ENCODE peak calls at places on chromosomes 16 and 17, in six cellular contexts. One of them, this sample, is unnamed. For H3K27me3, the result is how much of the 10 kb centered on the place peaks cover.

GRCh38 chr16:4976611-4977145 is 18.5 kb downstream of the SEC14L5 start:
- DNase-seq in dorsolateral prefrontal cortex: no peak
- DNase-seq in endothelial cell of umbilical vein: no peak
- DNase-seq in bronchial epithelial cell: no peak
- DNase-seq in body of pancreas: peak
- DNase-seq in H9: no peak
- DNase-seq in this sample: no peak

GRCh38 chr17:40528692-40529417 is 27.4 kb upstream of the TNS4 start:
- DNase-seq in bronchial epithelial cell: no peak
- DNase-seq in H9: no peak
- DNase-seq in endothelial cell of umbilical vein: no peak
- DNase-seq in body of pancreas: no peak
- DNase-seq in dorsolateral prefrontal cortex: no peak
- DNase-seq in this sample: no peak

GRCh38 chr16:56974549-56975300 is 13.0 kb downstream of the CETP start:
- DNase-seq in dorsolateral prefrontal cortex: no peak
- DNase-seq in endothelial cell of umbilical vein: no peak
- DNase-seq in body of pancreas: no peak
- DNase-seq in H9: no peak
- DNase-seq in bronchial epithelial cell: no peak
- DNase-seq in this sample: no peak

GRCh38 chr17:57379237-57380054 is 123.1 kb downstream of the MSI2 start:
- DNase-seq in body of pancreas: no peak
- DNase-seq in endothelial cell of umbilical vein: peak
- DNase-seq in H9: peak
- DNase-seq in bronchial epithelial cell: no peak
- DNase-seq in dorsolateral prefrontal cortex: no peak
- DNase-seq in this sample: no peak

GRCh38 chr17:28391401-28391800 is 14.6 kb downstream of the SLC46A1 start:
- DNase-seq in H9: no peak
- DNase-seq in dorsolateral prefrontal cortex: no peak
- DNase-seq in endothelial cell of umbilical vein: no peak
- DNase-seq in bronchial epithelial cell: no peak
- DNase-seq in body of pancreas: no peak
- DNase-seq in this sample: no peak

GRCh38 chr17:18070861-18071340 is 16.8 kb upstream of the DRG2 start:
- DNase-seq in dorsolateral prefrontal cortex: no peak
- DNase-seq in H9: peak
- DNase-seq in bronchial epithelial cell: no peak
- DNase-seq in body of pancreas: peak
- DNase-seq in endothelial cell of umbilical vein: peak
- DNase-seq in this sample: peak

GRCh38 chr17:49016775-49017463 is 19.7 kb downstream of the IGF2BP1 start:
- DNase-seq in body of pancreas: peak
- DNase-seq in bronchial epithelial cell: peak
- DNase-seq in H9: peak
- DNase-seq in dorsolateral prefrontal cortex: no peak
- DNase-seq in endothelial cell of umbilical vein: peak
- DNase-seq in this sample: no peak

GRCh38 chr16:54421220-54421619 is 134.6 kb upstream of the IRX3 start:
- DNase-seq in bronchial epithelial cell: no peak
- DNase-seq in dorsolateral prefrontal cortex: no peak
- DNase-seq in endothelial cell of umbilical vein: no peak
- DNase-seq in H9: no peak
- DNase-seq in body of pancreas: no peak
- DNase-seq in this sample: no peak

GRCh38 chr17:44556114-44556853 is 1.0 kb upstream of the FZD2 start:
- DNase-seq in bronchial epithelial cell: peak
- DNase-seq in endothelial cell of umbilical vein: peak
- DNase-seq in H9: peak
- DNase-seq in dorsolateral prefrontal cortex: no peak
- DNase-seq in body of pancreas: peak
- DNase-seq in this sample: no peak

GRCh38 chr17:17763734-17764133 is 73.1 kb downstream of the SREBF1 start:
- DNase-seq in endothelial cell of umbilical vein: no peak
- DNase-seq in H9: no peak
- DNase-seq in body of pancreas: no peak
- DNase-seq in bronchial epithelial cell: no peak
- DNase-seq in dorsolateral prefrontal cortex: no peak
- DNase-seq in this sample: no peak

GRCh38 chr17:60165976-60166375 is 16.2 kb downstream of the CA4 start:
- DNase-seq in endothelial cell of umbilical vein: no peak
- DNase-seq in H9: no peak
- DNase-seq in dorsolateral prefrontal cortex: no peak
- DNase-seq in bronchial epithelial cell: peak
- DNase-seq in body of pancreas: no peak
- DNase-seq in this sample: no peak

GRCh38 chr16:81973737-81974136 is 37.5 kb downstream of the SDR42E1 start:
- DNase-seq in endothelial cell of umbilical vein: no peak
- DNase-seq in body of pancreas: no peak
- DNase-seq in H9: peak
- DNase-seq in bronchial epithelial cell: peak
- DNase-seq in dorsolateral prefrontal cortex: no peak
- DNase-seq in this sample: no peak

GRCh38 chr16:49281843-49282642 is 405 bp upstream of the CBLN1 start:
- DNase-seq in endothelial cell of umbilical vein: peak
- DNase-seq in dorsolateral prefrontal cortex: peak
- DNase-seq in bronchial epithelial cell: peak
- DNase-seq in H9: peak
- DNase-seq in body of pancreas: peak
- DNase-seq in this sample: peak

GRCh38 chr17:39404542-39405378 is 3.3 kb upstream of the FBXL20 start:
- DNase-seq in endothelial cell of umbilical vein: peak
- DNase-seq in dorsolateral prefrontal cortex: no peak
- DNase-seq in H9: no peak
- DNase-seq in bronchial epithelial cell: peak
- DNase-seq in body of pancreas: no peak
- DNase-seq in this sample: peak

GRCh38 chr17:35931794-35932419 is 1.3 kb upstream of the RDM1 start:
- DNase-seq in H9: no peak
- DNase-seq in body of pancreas: peak
- DNase-seq in endothelial cell of umbilical vein: peak
- DNase-seq in bronchial epithelial cell: no peak
- DNase-seq in dorsolateral prefrontal cortex: no peak
- DNase-seq in this sample: peak

GRCh38 chr17:1764274-1764673 is 2.4 kb downstream of the SERPINF1 start:
- DNase-seq in body of pancreas: peak
- DNase-seq in bronchial epithelial cell: peak
- DNase-seq in dorsolateral prefrontal cortex: no peak
- DNase-seq in H9: no peak
- DNase-seq in endothelial cell of umbilical vein: peak
- DNase-seq in this sample: peak

GRCh38 chr16:57264950-57265371 is 19.5 kb downstream of the PLLP start:
- DNase-seq in body of pancreas: peak
- DNase-seq in endothelial cell of umbilical vein: no peak
- DNase-seq in dorsolateral prefrontal cortex: no peak
- DNase-seq in bronchial epithelial cell: no peak
- DNase-seq in H9: no peak
- DNase-seq in this sample: no peak

GRCh38 chr16:53546988-53547391 is 44.0 kb upstream of the AKTIP start:
- DNase-seq in H9: peak
- DNase-seq in bronchial epithelial cell: peak
- DNase-seq in dorsolateral prefrontal cortex: no peak
- DNase-seq in endothelial cell of umbilical vein: peak
- DNase-seq in body of pancreas: no peak
- DNase-seq in this sample: peak

GRCh38 chr17:1362964-1363363 is 37.1 kb downstream of the YWHAE start:
- DNase-seq in dorsolateral prefrontal cortex: no peak
- DNase-seq in bronchial epithelial cell: no peak
- DNase-seq in body of pancreas: no peak
- DNase-seq in H9: no peak
- DNase-seq in endothelial cell of umbilical vein: no peak
- DNase-seq in this sample: no peak

GRCh38 chr16:69917739-69918138 is 33.4 kb upstream of the CLEC18A start:
- DNase-seq in dorsolateral prefrontal cortex: no peak
- DNase-seq in endothelial cell of umbilical vein: peak
- DNase-seq in body of pancreas: peak
- DNase-seq in H9: peak
- DNase-seq in bronchial epithelial cell: peak
- DNase-seq in this sample: peak

GRCh38 chr16:75256059-75256870 is 4.8 kb upstream of the BCAR1 start:
- DNase-seq in endothelial cell of umbilical vein: peak
- DNase-seq in H9: peak
- DNase-seq in bronchial epithelial cell: no peak
- DNase-seq in dorsolateral prefrontal cortex: no peak
- DNase-seq in body of pancreas: no peak
- DNase-seq in this sample: no peak

GRCh38 chr16:6517321-6517720 is 815.3 kb upstream of the RBFOX1 start:
- DNase-seq in H9: no peak
- DNase-seq in dorsolateral prefrontal cortex: no peak
- DNase-seq in endothelial cell of umbilical vein: no peak
- DNase-seq in bronchial epithelial cell: no peak
- DNase-seq in body of pancreas: no peak
- DNase-seq in this sample: no peak

GRCh38 chr16:64893386-64893785 is 228.5 kb downstream of the CDH11 start:
- DNase-seq in bronchial epithelial cell: no peak
- DNase-seq in body of pancreas: no peak
- DNase-seq in endothelial cell of umbilical vein: no peak
- DNase-seq in dorsolateral prefrontal cortex: no peak
- DNase-seq in H9: no peak
- DNase-seq in this sample: peak

GRCh38 chr16:50102046-50102756 is 36.4 kb downstream of the HEATR3 start:
- DNase-seq in H9: no peak
- DNase-seq in dorsolateral prefrontal cortex: no peak
- DNase-seq in body of pancreas: no peak
- DNase-seq in bronchial epithelial cell: peak
- DNase-seq in endothelial cell of umbilical vein: no peak
- DNase-seq in this sample: peak

GRCh38 chr17:14513835-14514234 is 213.0 kb downstream of the HS3ST3B1 start:
- DNase-seq in endothelial cell of umbilical vein: no peak
- DNase-seq in bronchial epithelial cell: no peak
- DNase-seq in dorsolateral prefrontal cortex: no peak
- DNase-seq in body of pancreas: no peak
- DNase-seq in H9: peak
- DNase-seq in this sample: no peak

GRCh38 chr17:12021604-12022003 is 927 bp downstream of the MAP2K4 start:
- DNase-seq in body of pancreas: no peak
- DNase-seq in dorsolateral prefrontal cortex: no peak
- DNase-seq in H9: no peak
- DNase-seq in endothelial cell of umbilical vein: no peak
- DNase-seq in bronchial epithelial cell: no peak
- DNase-seq in this sample: no peak

GRCh38 chr17:2484876-2485275 is 26.8 kb downstream of the METTL16 start:
- DNase-seq in bronchial epithelial cell: peak
- DNase-seq in dorsolateral prefrontal cortex: no peak
- DNase-seq in H9: peak
- DNase-seq in body of pancreas: peak
- DNase-seq in endothelial cell of umbilical vein: no peak
- DNase-seq in this sample: no peak

GRCh38 chr17:35614835-35615234 is 27.7 kb downstream of the AP2B1 start:
- DNase-seq in body of pancreas: no peak
- DNase-seq in dorsolateral prefrontal cortex: no peak
- DNase-seq in endothelial cell of umbilical vein: no peak
- DNase-seq in bronchial epithelial cell: no peak
- DNase-seq in H9: no peak
- DNase-seq in this sample: no peak

GRCh38 chr17:57519199-57519598 is 225.9 kb downstream of the CCDC182 start:
- DNase-seq in body of pancreas: no peak
- DNase-seq in endothelial cell of umbilical vein: no peak
- DNase-seq in bronchial epithelial cell: peak
- DNase-seq in dorsolateral prefrontal cortex: no peak
- DNase-seq in H9: no peak
- DNase-seq in this sample: peak

GRCh38 chr17:74499992-74500391 is 31.3 kb downstream of the CD300LB start:
- DNase-seq in H9: no peak
- DNase-seq in dorsolateral prefrontal cortex: no peak
- DNase-seq in bronchial epithelial cell: no peak
- DNase-seq in body of pancreas: no peak
- DNase-seq in endothelial cell of umbilical vein: no peak
- DNase-seq in this sample: no peak

GRCh38 chr16:723695-724094 is 2.5 kb downstream of the CCDC78 start:
- DNase-seq in bronchial epithelial cell: no peak
- DNase-seq in H9: no peak
- DNase-seq in endothelial cell of umbilical vein: no peak
- DNase-seq in body of pancreas: no peak
- DNase-seq in dorsolateral prefrontal cortex: no peak
- DNase-seq in this sample: no peak

GRCh38 chr17:31674717-31675349 is 184.2 kb downstream of the COPRS start:
- DNase-seq in bronchial epithelial cell: peak
- DNase-seq in H9: no peak
- DNase-seq in dorsolateral prefrontal cortex: no peak
- DNase-seq in endothelial cell of umbilical vein: no peak
- DNase-seq in body of pancreas: no peak
- DNase-seq in this sample: peak

GRCh38 chr16:54135361-54136275 is 151.0 kb downstream of the IRX3 start:
- DNase-seq in body of pancreas: no peak
- DNase-seq in H9: no peak
- DNase-seq in bronchial epithelial cell: peak
- DNase-seq in endothelial cell of umbilical vein: peak
- DNase-seq in dorsolateral prefrontal cortex: no peak
- DNase-seq in this sample: peak

GRCh38 chr16:924063-924462 is 46.7 kb downstream of the LMF1 start:
- DNase-seq in H9: no peak
- DNase-seq in dorsolateral prefrontal cortex: no peak
- DNase-seq in bronchial epithelial cell: no peak
- DNase-seq in body of pancreas: no peak
- DNase-seq in endothelial cell of umbilical vein: no peak
- DNase-seq in this sample: no peak

GRCh38 chr16:67278773-67279295 is 498 bp upstream of the PLEKHG4 start:
- DNase-seq in H9: peak
- DNase-seq in dorsolateral prefrontal cortex: no peak
- DNase-seq in endothelial cell of umbilical vein: no peak
- DNase-seq in body of pancreas: peak
- DNase-seq in bronchial epithelial cell: no peak
- DNase-seq in this sample: no peak

GRCh38 chr16:12709807-12710206 is 93.9 kb downstream of the CPPED1 start:
- DNase-seq in endothelial cell of umbilical vein: no peak
- DNase-seq in body of pancreas: no peak
- DNase-seq in H9: no peak
- DNase-seq in bronchial epithelial cell: no peak
- DNase-seq in dorsolateral prefrontal cortex: no peak
- DNase-seq in this sample: no peak
- H3K27me3 ChIP-seq in endothelial cell of umbilical vein: under half
- H3K27me3 ChIP-seq in body of pancreas: under half
- H3K27me3 ChIP-seq in H9: under half
- H3K27me3 ChIP-seq in bronchial epithelial cell: under half
- H3K27me3 ChIP-seq in dorsolateral prefrontal cortex: under half
- H3K27me3 ChIP-seq in this sample: under half

GRCh38 chr17:10879110-10879509 is 41.2 kb upstream of the PIRT start:
- DNase-seq in bronchial epithelial cell: peak
- DNase-seq in body of pancreas: peak
- DNase-seq in dorsolateral prefrontal cortex: peak
- DNase-seq in H9: peak
- DNase-seq in endothelial cell of umbilical vein: no peak
- DNase-seq in this sample: no peak
- TF ChIP-seq CTCF in bronchial epithelial cell: peak
- TF ChIP-seq CTCF in body of pancreas: no peak
- TF ChIP-seq CTCF in dorsolateral prefrontal cortex: peak
- TF ChIP-seq CTCF in H9: peak
- TF ChIP-seq CTCF in endothelial cell of umbilical vein: no peak
- TF ChIP-seq CTCF in this sample: no peak

GRCh38 chr17:68789203-68789962 is 165.8 kb downstream of the ABCA8 start:
- DNase-seq in bronchial epithelial cell: no peak
- DNase-seq in endothelial cell of umbilical vein: no peak
- DNase-seq in H9: no peak
- DNase-seq in body of pancreas: no peak
- DNase-seq in dorsolateral prefrontal cortex: no peak
- DNase-seq in this sample: no peak
- H3K27me3 ChIP-seq in bronchial epithelial cell: under half
- H3K27me3 ChIP-seq in endothelial cell of umbilical vein: under half
- H3K27me3 ChIP-seq in H9: under half
- H3K27me3 ChIP-seq in body of pancreas: under half
- H3K27me3 ChIP-seq in dorsolateral prefrontal cortex: under half
- H3K27me3 ChIP-seq in this sample: under half

GRCh38 chr16:2473999-2474876 is 689 bp upstream of the TBC1D24 start:
- DNase-seq in endothelial cell of umbilical vein: peak
- DNase-seq in dorsolateral prefrontal cortex: no peak
- DNase-seq in H9: peak
- DNase-seq in bronchial epithelial cell: no peak
- DNase-seq in body of pancreas: peak
- DNase-seq in this sample: no peak
- TF ChIP-seq CTCF in endothelial cell of umbilical vein: peak
- TF ChIP-seq CTCF in dorsolateral prefrontal cortex: peak
- TF ChIP-seq CTCF in H9: peak
- TF ChIP-seq CTCF in bronchial epithelial cell: peak
- TF ChIP-seq CTCF in body of pancreas: peak
- TF ChIP-seq CTCF in this sample: peak